ENCODE peak calls at places on chromosomes 5 and 9, in six cellular contexts. B, F, Q, C, Y and P are unnamed samples.

GRCh38 chr5:149853701-149854100 is 90.9 kb downstream of the PDE6A start:
- DNase-seq in B (no peak), F (no peak), Q (no peak), C (no peak), Y (no peak), P (no peak)

GRCh38 chr9:75644649-75645048 is 245.8 kb upstream of the PCSK5 start:
- DNase-seq in B (no peak), F (no peak), Q (no peak), C (no peak), Y (no peak), P (no peak)

GRCh38 chr5:77064040-77064439 is 23.0 kb downstream of the ZBED3 start:
- DNase-seq in B (no peak), F (no peak), Q (no peak), C (no peak), Y (no peak), P (no peak)

GRCh38 chr5:179186801-179187200 is 126.6 kb downstream of the ZNF354C start:
- DNase-seq in B (no peak), F (no peak), Q (no peak), C (no peak), Y (no peak), P (no peak)

GRCh38 chr5:143404416-143405062 is 1.1 kb upstream of the NR3C1 start:
- DNase-seq in B (peak), F (peak), Q (peak), C (no peak), Y (peak), P (no peak)

GRCh38 chr5:175778951-175779475 is 92.4 kb upstream of the CPLX2 start:
- DNase-seq in B (no peak), F (peak), Q (no peak), C (peak), Y (peak), P (peak)

GRCh38 chr5:122292357-122292756 is 19.7 kb upstream of the SNCAIP start:
- DNase-seq in B (peak), F (no peak), Q (no peak), C (no peak), Y (no peak), P (no peak)

GRCh38 chr5:115322729-115323128 is 26.3 kb upstream of the CCDC112 start:
- DNase-seq in B (no peak), F (no peak), Q (no peak), C (no peak), Y (no peak), P (no peak)

GRCh38 chr5:65506961-65507360 is 25.2 kb upstream of the ADAMTS6 start:
- DNase-seq in B (no peak), F (peak), Q (no peak), C (no peak), Y (no peak), P (no peak)

GRCh38 chr5:43190755-43191603 is 1.0 kb upstream of the NIM1K start:
- DNase-seq in B (no peak), F (peak), Q (no peak), C (no peak), Y (no peak), P (no peak)

GRCh38 chr5:178207183-178207916 is 3.0 kb downstream of the HNRNPAB start:
- DNase-seq in B (no peak), F (peak), Q (peak), C (no peak), Y (peak), P (peak)

GRCh38 chr5:138945421-138946240 is 70.5 kb upstream of the LRRTM2 start:
- DNase-seq in B (no peak), F (no peak), Q (no peak), C (no peak), Y (no peak), P (no peak)

GRCh38 chr5:41270423-41271251 is 57.3 kb upstream of the C6 start:
- DNase-seq in B (peak), F (peak), Q (no peak), C (peak), Y (no peak), P (peak)

GRCh38 chr9:109190151-109190550 is 23.1 kb upstream of the FRRS1L start:
- DNase-seq in B (no peak), F (peak), Q (no peak), C (no peak), Y (no peak), P (no peak)

GRCh38 chr9:4798281-4798680 is 5.5 kb downstream of the RCL1 start:
- DNase-seq in B (no peak), F (no peak), Q (no peak), C (no peak), Y (no peak), P (no peak)

GRCh38 chr5:6781711-6782110 is 68.5 kb downstream of the TENT4A start:
- DNase-seq in B (no peak), F (peak), Q (no peak), C (no peak), Y (no peak), P (no peak)

DNA sequence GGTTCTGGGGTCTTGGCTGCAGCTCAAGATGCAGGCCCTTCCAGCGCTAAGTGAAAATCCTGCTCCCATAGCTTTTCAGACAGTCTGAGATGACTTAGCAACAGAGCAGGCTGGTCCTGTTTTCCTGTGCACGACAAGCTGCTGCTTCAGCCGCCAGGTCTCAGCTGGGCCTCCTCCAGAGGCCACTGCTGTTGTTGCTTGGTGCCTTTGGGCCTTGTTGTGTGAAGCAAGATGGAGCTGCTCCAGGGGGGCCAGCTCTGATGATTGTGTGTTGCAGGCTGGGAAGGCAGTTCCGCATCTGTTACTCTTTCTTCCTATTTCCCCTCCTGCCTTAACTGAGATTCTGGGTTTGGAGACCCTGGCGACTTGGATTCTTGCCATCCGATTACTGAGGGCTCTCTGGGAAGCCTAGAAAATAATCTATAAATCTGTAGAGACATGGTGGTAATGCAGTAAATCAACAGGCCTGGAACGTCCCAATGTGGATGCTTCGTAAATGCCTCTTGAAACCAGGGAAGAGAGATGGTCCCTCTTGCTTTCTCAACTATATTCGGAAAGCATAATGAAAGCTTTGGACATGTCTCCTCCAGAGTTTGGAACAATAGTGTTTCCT is 3.2 kb downstream of the MAP1B start:
- DNase-seq in B (no peak), F (no peak), Q (no peak), C (no peak), Y (no peak), P (no peak)
- H3K4me3 ChIP-seq in B (no peak), F (peak), Q (no peak), C (no peak), Y (no peak), P (no peak)

GRCh38 chr5:64209353-64209752 is 43.7 kb downstream of the RNF180 start:
- DNase-seq in B (no peak), F (no peak), Q (no peak), C (no peak), Y (no peak), P (no peak)
- H3K4me3 ChIP-seq in B (no peak), F (no peak), Q (no peak), C (no peak), Y (no peak), P (no peak)

DNA sequence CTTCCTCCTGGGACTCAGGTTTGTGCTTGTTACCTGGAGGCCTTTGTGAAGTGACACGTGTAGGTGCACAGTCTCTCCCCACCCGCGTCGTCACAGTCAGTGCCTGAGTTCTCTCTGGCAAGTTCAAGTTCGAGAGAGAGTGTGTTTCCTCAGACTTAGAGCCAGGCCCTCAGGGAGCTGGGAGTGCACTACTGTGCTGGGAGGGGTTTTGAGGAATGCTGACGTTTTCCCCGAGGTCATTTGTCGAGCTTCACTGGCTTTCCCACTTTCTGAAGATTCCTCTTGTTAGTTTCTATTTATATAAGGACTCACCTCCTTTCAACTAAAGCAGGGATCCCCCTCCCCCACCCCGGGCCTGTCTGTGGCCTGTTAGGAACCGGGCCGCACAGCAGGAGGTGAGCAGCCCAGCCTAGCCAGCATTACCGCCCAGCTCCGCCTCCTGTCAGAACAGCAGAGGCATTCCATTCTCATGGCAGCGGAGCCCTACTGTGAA is 209.2 kb downstream of the DIRAS2 start:
- DNase-seq in B (no peak), F (peak), Q (peak), C (no peak), Y (no peak), P (no peak)
- H3K4me3 ChIP-seq in B (no peak), F (peak), Q (no peak), C (no peak), Y (no peak), P (no peak)

GRCh38 chr9:95131023-95131943 is 186.2 kb downstream of the FANCC start:
- DNase-seq in B (peak), F (peak), Q (peak), C (peak), Y (no peak), P (no peak)
- H3K4me3 ChIP-seq in B (no peak), F (no peak), Q (no peak), C (no peak), Y (no peak), P (no peak)